ENCODE peak calls at places on chromosomes 3 and 15, in ten cellular contexts. E is ELR; Q is ovary; K is GM12892; B is substantia nigra; H is pancreas; Y is OCI-LY7; O is breast epithelium; N is central memory CD4-positive, alpha-beta T cell; J is retina. G is an unnamed sample.

GRCh38 chr3:66047321-66048050 is 8.8 kb upstream of the MAGI1 start:
- DNase-seq in E (peak), Q (peak), K (no peak), B (no peak), H (no peak), Y (no peak), O (no peak), N (no peak), J (no peak), G (no peak)

GRCh38 chr15:31344824-31345605 is 18.4 kb downstream of the KLF13 start:
- DNase-seq in E (no peak), Q (no peak), K (no peak), B (no peak), H (no peak), Y (peak), O (no peak), N (no peak), J (no peak), G (peak)

GRCh38 chr3:143973352-143974021 is 1.9 kb downstream of the DIPK2A start:
- DNase-seq in E (peak), Q (no peak), K (no peak), B (peak), H (no peak), Y (no peak), O (no peak), N (peak), J (no peak), G (no peak)

GRCh38 chr15:89399390-89400120 is 64.9 kb upstream of the POLG start:
- DNase-seq in E (peak), Q (no peak), K (peak), B (peak), H (peak), Y (no peak), O (no peak), N (peak), J (peak), G (no peak)

GRCh38 chr15:20272422-20273184 is 269.0 kb downstream of the GOLGA6L6 start:
- DNase-seq in E (no peak), Q (no peak), K (no peak), B (no peak), H (no peak), Y (no peak), O (no peak), N (no peak), J (no peak), G (no peak)

GRCh38 chr3:188097786-188098185 is 56.2 kb upstream of the LPP start:
- DNase-seq in E (no peak), Q (no peak), K (no peak), B (no peak), H (no peak), Y (peak), O (no peak), N (no peak), J (no peak), G (no peak)

GRCh38 chr15:90064931-90065681 is 37.2 kb downstream of the IDH2 start:
- DNase-seq in E (no peak), Q (no peak), K (no peak), B (peak), H (no peak), Y (no peak), O (no peak), N (no peak), J (no peak), G (no peak)

GRCh38 chr15:79213650-79214049 is 68.9 kb upstream of the ANKRD34C start:
- DNase-seq in E (no peak), Q (no peak), K (no peak), B (no peak), H (no peak), Y (no peak), O (no peak), N (no peak), J (no peak), G (no peak)

GRCh38 chr3:79551997-79552396 is 215.8 kb downstream of the ROBO1 start:
- DNase-seq in E (no peak), Q (no peak), K (no peak), B (no peak), H (no peak), Y (no peak), O (no peak), N (no peak), J (no peak), G (no peak)

GRCh38 chr3:66396161-66396760 is 104.6 kb downstream of the LRIG1 start:
- DNase-seq in E (no peak), Q (no peak), K (no peak), B (no peak), H (no peak), Y (no peak), O (no peak), N (no peak), J (no peak), G (peak)

GRCh38 chr15:93164409-93164808 is 75.4 kb upstream of the RGMA start:
- DNase-seq in E (no peak), Q (no peak), K (no peak), B (no peak), H (no peak), Y (no peak), O (no peak), N (no peak), J (no peak), G (no peak)

GRCh38 chr3:2099028-2099671 is 484 bp downstream of the CNTN4 start:
- DNase-seq in E (no peak), Q (no peak), K (no peak), B (no peak), H (no peak), Y (no peak), O (no peak), N (no peak), J (peak), G (no peak)

GRCh38 chr15:99566157-99566900 is 545 bp downstream of the MEF2A start:
- DNase-seq in E (peak), Q (peak), K (peak), B (no peak), H (peak), Y (peak), O (no peak), N (peak), J (peak), G (no peak)

GRCh38 chr15:80474224-80474619 is 70.0 kb downstream of the ARNT2 start:
- DNase-seq in E (no peak), Q (no peak), K (no peak), B (no peak), H (no peak), Y (no peak), O (no peak), N (no peak), J (no peak), G (no peak)

GRCh38 chr15:90191344-90191687 is 9.8 kb upstream of the SEMA4B start:
- DNase-seq in E (no peak), Q (no peak), K (no peak), B (no peak), H (no peak), Y (no peak), O (no peak), N (no peak), J (no peak), G (no peak)

GRCh38 chr3:112302881-112303761 is 9.1 kb upstream of the SLC9C1 start:
- DNase-seq in E (peak), Q (no peak), K (no peak), B (no peak), H (no peak), Y (peak), O (no peak), N (no peak), J (peak), G (no peak)

G was measured in suprapubic skin.